ENCODE peak calls at places on chromosome 13, in ten cellular contexts. A is fibroblast of pulmonary artery; C is heart right ventricle; N is GM23338; P is pancreas; K is fibroblast of villous mesenchyme; E is WERI-Rb-1; M is transverse colon; S is CD4-positive, alpha-beta T cell; B is activated CD8-positive, alpha-beta T cell treated with anti-CD3 and anti-CD28 coated beads for 36 hours. Y is an unnamed sample.

GRCh38 chr13:26254583-26255102 is 714 bp downstream of the CDK8 start:
- DNase-seq in A (peak), C (peak), N (peak), P (peak), K (peak), E (peak), M (peak), S (peak), B (peak), Y (peak)

GRCh38 chr13:48542581-48543341 is 9.9 kb upstream of the RCBTB2 start:
- DNase-seq in A (peak), C (peak), N (peak), P (peak), K (peak), E (no peak), M (peak), S (no peak), B (no peak), Y (peak)

GRCh38 chr13:75372517-75372916 is 109.5 kb downstream of the TBC1D4 start:
- DNase-seq in A (peak), C (peak), N (peak), P (no peak), K (peak), E (no peak), M (no peak), S (no peak), B (peak), Y (peak)

GRCh38 chr13:99956473-99957349 is 14.9 kb downstream of the ZIC5 start:
- DNase-seq in A (no peak), C (no peak), N (peak), P (no peak), K (no peak), E (peak), M (no peak), S (no peak), B (peak), Y (no peak)

GRCh38 chr13:113915786-113916329 is 52.0 kb upstream of the GAS6 start:
- DNase-seq in A (no peak), C (no peak), N (no peak), P (no peak), K (no peak), E (peak), M (no peak), S (no peak), B (no peak), Y (no peak)

GRCh38 chr13:113636266-113636963 is 21.6 kb downstream of the ATP4B start:
- DNase-seq in A (no peak), C (no peak), N (no peak), P (no peak), K (no peak), E (no peak), M (no peak), S (no peak), B (no peak), Y (no peak)

GRCh38 chr13:51520524-51520923 is 63.7 kb upstream of the WDFY2 start:
- DNase-seq in A (peak), C (no peak), N (no peak), P (no peak), K (peak), E (no peak), M (no peak), S (no peak), B (peak), Y (no peak)

GRCh38 chr13:30159446-30159839 is 147.9 kb downstream of the KATNAL1 start:
- DNase-seq in A (peak), C (no peak), N (no peak), P (no peak), K (peak), E (no peak), M (no peak), S (no peak), B (peak), Y (no peak)

GRCh38 chr13:18212873-18213272 is 968.8 kb downstream of the TUBA3C start:
- DNase-seq in A (peak), C (peak), N (peak), P (peak), K (peak), E (no peak), M (no peak), S (no peak), B (peak), Y (no peak)

GRCh38 chr13:30486230-30487074 is 20.7 kb upstream of the HMGB1 start:
- DNase-seq in A (no peak), C (no peak), N (peak), P (peak), K (no peak), E (no peak), M (peak), S (no peak), B (no peak), Y (peak)

DNA sequence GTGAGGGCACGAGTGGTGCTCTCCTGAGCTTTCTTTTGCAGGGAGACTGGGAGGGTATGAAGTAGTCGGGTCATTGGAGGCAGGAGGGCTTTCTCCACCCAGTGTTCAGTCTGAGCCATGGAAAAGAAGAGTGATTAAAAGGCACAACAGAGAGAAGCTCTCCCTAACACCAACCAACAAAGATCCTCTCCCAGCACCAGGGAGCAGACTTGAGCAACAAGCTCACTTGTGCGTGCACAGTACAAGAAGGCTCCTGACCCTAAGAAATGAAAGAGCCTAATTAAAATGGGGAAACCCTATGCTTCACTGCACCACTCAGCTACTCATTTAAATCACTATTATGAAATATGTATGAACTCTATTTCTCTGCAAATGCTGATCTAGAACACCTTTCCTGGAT is 276.3 kb upstream of the SOX21 start:
- DNase-seq in A (peak), C (no peak), N (peak), P (no peak), K (peak), E (no peak), M (no peak), S (no peak), B (no peak), Y (no peak)
- TF ChIP-seq CTCF in A (peak), C (no peak), N (peak), P (no peak), K (peak), E (peak), M (no peak), S (no peak), B (no peak), Y (no peak)

GRCh38 chr13:111948811-111949210 is 118.1 kb upstream of the SOX1 start:
- DNase-seq in A (no peak), C (no peak), N (no peak), P (no peak), K (no peak), E (no peak), M (no peak), S (no peak), B (no peak), Y (no peak)

GRCh38 chr13:111951982-111952565 is 114.9 kb upstream of the SOX1 start:
- DNase-seq in A (no peak), C (no peak), N (no peak), P (no peak), K (no peak), E (no peak), M (no peak), S (no peak), B (no peak), Y (no peak)

GRCh38 chr13:111949311-111949710 is 117.6 kb upstream of the SOX1 start:
- DNase-seq in A (no peak), C (no peak), N (no peak), P (no peak), K (no peak), E (no peak), M (no peak), S (no peak), B (no peak), Y (no peak)

GRCh38 chr13:111952814-111953213 is 114.1 kb upstream of the SOX1 start:
- DNase-seq in A (no peak), C (no peak), N (no peak), P (no peak), K (no peak), E (no peak), M (no peak), S (no peak), B (no peak), Y (no peak)

DNA sequence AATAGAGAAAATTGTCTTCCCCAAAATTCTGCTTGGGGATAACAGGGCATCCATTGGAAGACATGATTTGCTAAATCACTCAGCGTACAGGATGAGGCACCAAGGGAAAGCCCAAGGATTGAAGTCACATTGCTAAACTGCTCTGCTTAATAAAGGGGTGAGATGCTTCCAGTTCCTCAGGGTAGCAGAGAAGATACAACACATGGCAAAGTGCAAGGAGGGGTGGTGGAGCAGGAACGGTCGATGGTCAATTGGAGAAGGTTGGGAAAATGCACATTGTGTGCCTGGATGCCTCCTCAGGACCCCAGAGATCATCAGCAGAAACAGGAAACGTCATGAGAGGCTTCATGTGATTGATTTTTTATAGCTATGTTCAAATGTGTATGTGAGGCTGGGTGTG is 116.3 kb upstream of the SOX1 start:
- DNase-seq in A (no peak), C (no peak), N (no peak), P (no peak), K (no peak), E (no peak), M (no peak), S (no peak), B (no peak), Y (no peak)
- TF ChIP-seq CTCF in A (no peak), C (no peak), N (no peak), P (no peak), K (no peak), E (no peak), M (no peak), S (no peak), B (no peak), Y (no peak)

GRCh38 chr13:32261567-32261966 is 53.6 kb downstream of the ZAR1L start:
- DNase-seq in A (peak), C (peak), N (no peak), P (peak), K (peak), E (no peak), M (peak), S (no peak), B (no peak), Y (no peak)

GRCh38 chr13:32257649-32258048 is 57.5 kb downstream of the ZAR1L start:
- DNase-seq in A (no peak), C (no peak), N (no peak), P (no peak), K (no peak), E (no peak), M (no peak), S (no peak), B (no peak), Y (no peak)

GRCh38 chr13:32262165-32262564 is 53.0 kb downstream of the ZAR1L start:
- DNase-seq in A (no peak), C (no peak), N (no peak), P (no peak), K (no peak), E (no peak), M (no peak), S (no peak), B (no peak), Y (no peak)

GRCh38 chr13:32256243-32256642 is 58.9 kb downstream of the ZAR1L start:
- DNase-seq in A (no peak), C (no peak), N (no peak), P (no peak), K (no peak), E (no peak), M (no peak), S (no peak), B (no peak), Y (no peak)

GRCh38 chr13:32259116-32259515 is 56.0 kb downstream of the ZAR1L start:
- DNase-seq in A (no peak), C (no peak), N (peak), P (no peak), K (no peak), E (no peak), M (no peak), S (no peak), B (no peak), Y (no peak)
- TF ChIP-seq CTCF in A (no peak), C (no peak), N (peak), P (no peak), K (peak), E (peak), M (peak), S (no peak), B (no peak), Y (no peak)

DNA sequence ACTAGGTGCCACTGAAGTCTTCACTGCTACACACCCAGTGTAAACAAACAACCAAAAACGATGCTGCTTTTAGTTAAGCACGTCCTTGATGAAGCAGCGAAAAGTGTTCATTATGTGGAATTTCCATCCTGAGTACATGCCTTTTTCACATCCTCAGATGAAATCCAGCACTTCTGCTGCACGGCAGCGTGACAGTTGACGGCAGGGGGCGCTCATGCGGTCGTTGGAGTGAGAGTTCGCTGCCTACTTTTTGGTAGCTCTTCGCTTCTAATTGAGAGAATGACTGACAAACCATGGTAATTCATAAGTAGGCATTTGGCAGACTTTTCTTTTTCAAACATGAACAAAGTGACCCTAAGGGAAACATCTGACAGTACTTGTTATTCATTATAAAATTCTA is 1124.9 kb downstream of the EFNB2 start:
- DNase-seq in A (peak), C (peak), N (peak), P (peak), K (peak), E (peak), M (peak), S (peak), B (peak), Y (peak)
- TF ChIP-seq CTCF in A (peak), C (peak), N (peak), P (peak), K (peak), E (peak), M (peak), S (peak), B (peak), Y (no peak)

GRCh38 chr13:109782823-109783411 is 3.5 kb downstream of the IRS2 start:
- DNase-seq in A (no peak), C (no peak), N (no peak), P (no peak), K (no peak), E (no peak), M (no peak), S (no peak), B (no peak), Y (no peak)
- TF ChIP-seq CTCF in A (no peak), C (no peak), N (no peak), P (no peak), K (no peak), E (no peak), M (no peak), S (no peak), B (no peak), Y (no peak)

DNA sequence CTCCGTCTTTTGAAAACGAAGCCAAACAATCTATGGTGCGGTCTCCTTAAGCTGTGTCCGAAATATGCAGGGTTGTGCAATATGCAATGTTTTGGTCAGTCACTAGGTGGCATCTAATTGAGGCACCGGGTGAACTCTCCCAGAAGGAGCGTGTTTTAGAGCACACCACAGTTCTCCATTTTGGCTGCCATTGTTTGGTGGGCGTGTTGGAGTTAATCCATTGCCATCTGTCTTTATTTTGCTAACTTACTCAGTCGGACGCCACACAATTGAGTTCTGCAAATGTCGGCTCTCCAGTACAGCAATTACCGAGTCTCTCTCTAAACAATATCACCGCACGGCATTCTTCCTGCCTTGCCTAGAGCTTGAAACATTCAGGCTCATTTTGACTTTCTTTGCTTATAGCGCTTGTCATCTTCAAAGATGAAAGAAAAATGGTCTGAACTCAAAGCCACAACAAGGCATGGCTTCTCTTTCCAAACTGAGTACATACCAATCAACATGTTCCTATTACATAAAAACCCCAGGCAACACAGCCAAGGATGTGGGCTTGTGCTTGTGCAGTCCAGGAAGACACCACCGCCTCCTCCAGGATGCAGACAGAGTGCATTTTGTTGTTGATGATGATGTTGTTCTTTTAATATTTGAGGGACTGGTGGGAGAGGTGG is 182.0 kb upstream of the SERP2 start:
- DNase-seq in A (peak), C (peak), N (peak), P (peak), K (peak), E (peak), M (peak), S (peak), B (peak), Y (peak)
- TF ChIP-seq CTCF in A (peak), C (peak), N (peak), P (peak), K (peak), E (peak), M (peak), S (peak), B (peak), Y (no peak)

GRCh38 chr13:95192998-95193397 is 108.3 kb downstream of the ABCC4 start:
- DNase-seq in A (no peak), C (no peak), N (no peak), P (no peak), K (no peak), E (no peak), M (no peak), S (no peak), B (no peak), Y (no peak)

GRCh38 chr13:95193509-95194230 is 107.6 kb downstream of the ABCC4 start:
- DNase-seq in A (no peak), C (no peak), N (no peak), P (no peak), K (no peak), E (no peak), M (no peak), S (no peak), B (no peak), Y (no peak)

GRCh38 chr13:95188128-95188527 is 113.1 kb downstream of the ABCC4 start:
- DNase-seq in A (no peak), C (no peak), N (no peak), P (no peak), K (no peak), E (no peak), M (no peak), S (no peak), B (no peak), Y (no peak)

GRCh38 chr13:95195146-95195545 is 106.1 kb downstream of the ABCC4 start:
- DNase-seq in A (no peak), C (no peak), N (no peak), P (no peak), K (no peak), E (no peak), M (no peak), S (no peak), B (no peak), Y (no peak)

DNA sequence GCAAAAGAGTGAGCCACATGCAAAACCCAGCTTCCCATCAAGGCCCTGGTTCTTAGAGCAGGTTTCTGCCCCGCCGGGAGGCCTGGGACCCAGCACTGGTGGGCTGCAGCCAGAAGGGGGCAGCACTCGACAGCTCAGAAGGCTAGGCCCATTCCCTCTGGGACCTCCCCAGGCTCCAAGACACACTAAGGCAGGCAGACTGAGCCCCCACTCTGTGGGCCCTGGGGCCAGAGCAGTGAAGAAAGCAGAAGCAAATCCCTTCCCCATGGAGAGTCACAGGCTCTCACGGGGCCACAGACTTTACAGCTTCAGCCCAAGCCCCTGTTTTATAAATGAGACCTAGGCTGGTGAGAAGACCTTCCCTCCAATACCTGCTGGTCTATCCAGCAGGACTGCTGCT is 109.4 kb downstream of the ABCC4 start:
- DNase-seq in A (peak), C (peak), N (peak), P (peak), K (peak), E (peak), M (peak), S (peak), B (peak), Y (peak)
- TF ChIP-seq CTCF in A (peak), C (peak), N (peak), P (peak), K (peak), E (peak), M (peak), S (peak), B (peak), Y (peak)

Y was measured in Calu3.